ENCODE peak calls at places on chromosome 11, in six cellular contexts. One of them, this sample, is unnamed.
A peak's percentile ranks its signal among the peaks of the same experiment; 100 is the strongest.

GRCh38 chr11:124644426-124645280 is 22.0 kb downstream of the TBRG1 start:
- DNase-seq in uterus: peak; percentile 53
- DNase-seq in breast epithelium: peak; percentile 25
- DNase-seq in adrenal gland: peak; percentile 27
- DNase-seq in IMR-90: peak; percentile 88
- DNase-seq in thyroid gland: peak; percentile 59
- DNase-seq in this sample: no peak

GRCh38 chr11:84673753-84674152 is 953.4 kb downstream of the DLG2 start:
- DNase-seq in breast epithelium: no peak
- DNase-seq in uterus: no peak
- DNase-seq in thyroid gland: no peak
- DNase-seq in adrenal gland: peak; percentile 6
- DNase-seq in IMR-90: no peak
- DNase-seq in this sample: no peak

GRCh38 chr11:62665630-62666258 is 632 bp downstream of the CSKMT start:
- DNase-seq in adrenal gland: peak; percentile 68
- DNase-seq in uterus: peak; percentile 59
- DNase-seq in thyroid gland: peak; percentile 67
- DNase-seq in breast epithelium: no peak
- DNase-seq in IMR-90: peak; percentile 66
- DNase-seq in this sample: no peak

GRCh38 chr11:125315088-125315740 is 150.7 kb downstream of the PKNOX2 start:
- DNase-seq in thyroid gland: peak; percentile 99
- DNase-seq in adrenal gland: no peak
- DNase-seq in breast epithelium: no peak
- DNase-seq in IMR-90: peak; percentile 25
- DNase-seq in uterus: peak; percentile 65
- DNase-seq in this sample: peak; percentile 81

GRCh38 chr11:2510626-2511402 is 66.0 kb downstream of the KCNQ1 start:
- DNase-seq in adrenal gland: peak; percentile 15
- DNase-seq in thyroid gland: peak; percentile 35
- DNase-seq in uterus: no peak
- DNase-seq in IMR-90: no peak
- DNase-seq in breast epithelium: peak; percentile 6
- DNase-seq in this sample: peak; percentile 54

GRCh38 chr11:27621440-27622161 is 78.7 kb downstream of the BDNF start:
- DNase-seq in adrenal gland: peak; percentile 13
- DNase-seq in breast epithelium: no peak
- DNase-seq in IMR-90: peak; percentile 42
- DNase-seq in thyroid gland: no peak
- DNase-seq in uterus: no peak
- DNase-seq in this sample: no peak

GRCh38 chr11:122852071-122852831 is 14.0 kb downstream of the CRTAM start:
- DNase-seq in thyroid gland: no peak
- DNase-seq in uterus: no peak
- DNase-seq in IMR-90: peak; percentile 53
- DNase-seq in breast epithelium: no peak
- DNase-seq in adrenal gland: no peak
- DNase-seq in this sample: no peak

GRCh38 chr11:114774599-114775365 is 96.5 kb downstream of the NXPE2 start:
- DNase-seq in breast epithelium: no peak
- DNase-seq in uterus: no peak
- DNase-seq in IMR-90: peak; percentile 46
- DNase-seq in adrenal gland: peak; percentile 56
- DNase-seq in thyroid gland: peak; percentile 44
- DNase-seq in this sample: no peak

GRCh38 chr11:57459112-57460016 is 964 bp upstream of the RTN4RL2 start:
- DNase-seq in adrenal gland: no peak
- DNase-seq in uterus: no peak
- DNase-seq in IMR-90: peak; percentile 17
- DNase-seq in thyroid gland: no peak
- DNase-seq in breast epithelium: no peak
- DNase-seq in this sample: no peak

GRCh38 chr11:111737877-111738205 is 28.3 kb downstream of the PPP2R1B start:
- DNase-seq in uterus: peak; percentile 50
- DNase-seq in breast epithelium: no peak
- DNase-seq in thyroid gland: no peak
- DNase-seq in adrenal gland: no peak
- DNase-seq in IMR-90: no peak
- DNase-seq in this sample: peak; percentile 55

GRCh38 chr11:113014262-113014661 is 53.0 kb downstream of the NCAM1 start:
- DNase-seq in thyroid gland: no peak
- DNase-seq in uterus: peak; percentile 31
- DNase-seq in IMR-90: no peak
- DNase-seq in adrenal gland: no peak
- DNase-seq in breast epithelium: no peak
- DNase-seq in this sample: peak; percentile 19

GRCh38 chr11:117872962-117873827 is 3.3 kb downstream of the FXYD6 start:
- DNase-seq in adrenal gland: no peak
- DNase-seq in breast epithelium: no peak
- DNase-seq in thyroid gland: no peak
- DNase-seq in uterus: no peak
- DNase-seq in IMR-90: no peak
- DNase-seq in this sample: no peak

GRCh38 chr11:116123739-116124138 is 619.5 kb upstream of the CADM1 start:
- DNase-seq in adrenal gland: no peak
- DNase-seq in uterus: no peak
- DNase-seq in thyroid gland: no peak
- DNase-seq in breast epithelium: no peak
- DNase-seq in IMR-90: no peak
- DNase-seq in this sample: no peak

GRCh38 chr11:2521681-2522630 is 77.1 kb downstream of the KCNQ1 start:
- DNase-seq in breast epithelium: peak; percentile 11
- DNase-seq in thyroid gland: peak; percentile 100
- DNase-seq in uterus: peak; percentile 9
- DNase-seq in IMR-90: no peak
- DNase-seq in adrenal gland: peak; percentile 50
- DNase-seq in this sample: peak; percentile 15

GRCh38 chr11:19886498-19886897 is 173.9 kb downstream of the NAV2 start:
- DNase-seq in IMR-90: no peak
- DNase-seq in adrenal gland: no peak
- DNase-seq in thyroid gland: no peak
- DNase-seq in breast epithelium: no peak
- DNase-seq in uterus: no peak
- DNase-seq in this sample: no peak

GRCh38 chr11:11016123-11016522 is 158.3 kb upstream of the ZBED5 start:
- DNase-seq in thyroid gland: no peak
- DNase-seq in uterus: no peak
- DNase-seq in adrenal gland: no peak
- DNase-seq in IMR-90: no peak
- DNase-seq in breast epithelium: no peak
- DNase-seq in this sample: no peak

GRCh38 chr11:44037658-44037998 is 10.2 kb upstream of the ACCSL start:
- DNase-seq in breast epithelium: no peak
- DNase-seq in IMR-90: no peak
- DNase-seq in uterus: no peak
- DNase-seq in adrenal gland: no peak
- DNase-seq in thyroid gland: no peak
- DNase-seq in this sample: no peak

GRCh38 chr11:47915407-47916137 is 64.8 kb upstream of the PTPRJ start:
- DNase-seq in breast epithelium: no peak
- DNase-seq in uterus: peak; percentile 52
- DNase-seq in IMR-90: no peak
- DNase-seq in thyroid gland: no peak
- DNase-seq in adrenal gland: no peak
- DNase-seq in this sample: no peak

GRCh38 chr11:1198766-1199688 is 23.8 kb upstream of the MUC5B start:
- DNase-seq in uterus: no peak
- DNase-seq in thyroid gland: peak; percentile 0
- DNase-seq in IMR-90: no peak
- DNase-seq in breast epithelium: no peak
- DNase-seq in adrenal gland: peak; percentile 5
- DNase-seq in this sample: no peak

GRCh38 chr11:70730411-70730810 is 332.1 kb downstream of the CTTN start:
- DNase-seq in uterus: no peak
- DNase-seq in adrenal gland: no peak
- DNase-seq in thyroid gland: no peak
- DNase-seq in breast epithelium: no peak
- DNase-seq in IMR-90: no peak
- DNase-seq in this sample: no peak

GRCh38 chr11:110295086-110295485 is 1.3 kb downstream of the RDX start:
- DNase-seq in thyroid gland: no peak
- DNase-seq in breast epithelium: no peak
- DNase-seq in uterus: no peak
- DNase-seq in adrenal gland: no peak
- DNase-seq in IMR-90: no peak
- DNase-seq in this sample: no peak

GRCh38 chr11:99739464-99740089 is 718.8 kb downstream of the CNTN5 start:
- DNase-seq in uterus: no peak
- DNase-seq in adrenal gland: peak; percentile 9
- DNase-seq in IMR-90: peak; percentile 40
- DNase-seq in breast epithelium: no peak
- DNase-seq in thyroid gland: no peak
- DNase-seq in this sample: no peak

GRCh38 chr11:12459374-12459773 is 82.0 kb downstream of the PARVA start:
- DNase-seq in uterus: peak; percentile 6
- DNase-seq in thyroid gland: no peak
- DNase-seq in adrenal gland: no peak
- DNase-seq in IMR-90: no peak
- DNase-seq in breast epithelium: no peak
- DNase-seq in this sample: no peak

GRCh38 chr11:67398661-67399563 is 2.7 kb downstream of the PPP1CA start:
- DNase-seq in adrenal gland: no peak
- DNase-seq in breast epithelium: no peak
- DNase-seq in thyroid gland: no peak
- DNase-seq in IMR-90: no peak
- DNase-seq in uterus: no peak
- DNase-seq in this sample: peak; percentile 42

GRCh38 chr11:67404515-67405195 is 772 bp downstream of the TBC1D10C start:
- DNase-seq in IMR-90: no peak
- DNase-seq in breast epithelium: no peak
- DNase-seq in adrenal gland: no peak
- DNase-seq in thyroid gland: peak; percentile 34
- DNase-seq in uterus: no peak
- DNase-seq in this sample: no peak

GRCh38 chr11:67400251-67400941 is 1.3 kb downstream of the PPP1CA start:
- DNase-seq in IMR-90: no peak
- DNase-seq in thyroid gland: no peak
- DNase-seq in breast epithelium: no peak
- DNase-seq in adrenal gland: no peak
- DNase-seq in uterus: no peak
- DNase-seq in this sample: peak; percentile 60

GRCh38 chr11:67400942-67401494 is 640 bp downstream of the PPP1CA start:
- DNase-seq in uterus: no peak
- DNase-seq in thyroid gland: peak; percentile 30
- DNase-seq in adrenal gland: no peak
- DNase-seq in IMR-90: no peak
- DNase-seq in breast epithelium: no peak
- DNase-seq in this sample: no peak

DNA sequence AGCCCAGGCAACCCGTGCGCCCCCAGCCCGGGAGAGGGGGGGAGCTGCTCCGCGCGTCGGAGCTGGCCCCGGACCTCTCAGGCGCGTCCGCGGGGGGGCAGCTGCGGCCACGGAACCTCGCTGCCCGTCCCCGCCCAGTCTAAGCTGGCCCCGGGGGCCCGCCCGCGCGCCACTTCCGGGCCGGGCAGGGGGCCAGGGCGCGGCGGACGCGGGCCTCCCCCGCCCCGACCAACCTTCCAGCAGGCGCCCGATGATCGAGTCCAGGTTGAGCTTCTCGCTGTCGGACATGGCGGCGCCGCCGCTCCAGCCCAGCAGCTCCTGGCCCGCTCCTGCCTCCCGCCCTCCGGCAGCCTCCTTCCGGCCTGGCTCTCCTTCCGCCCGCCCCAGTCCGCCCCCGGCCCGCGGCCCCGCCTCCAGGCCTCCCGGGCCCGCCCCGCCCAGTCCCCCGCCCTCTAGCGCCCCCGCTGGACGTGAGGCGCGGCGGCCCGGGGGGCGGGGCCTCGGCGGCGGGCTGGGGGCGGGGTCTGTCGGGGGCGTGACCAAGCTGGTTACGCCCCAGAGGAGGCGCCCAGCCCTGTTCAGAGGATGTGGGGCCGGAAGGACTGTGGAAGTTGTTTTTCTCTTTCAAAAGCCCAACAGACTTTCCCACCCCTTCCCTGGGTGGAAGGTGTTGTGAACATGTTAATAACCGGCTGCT is at the start of gene PPP1CA:
- DNase-seq in adrenal gland: peak; percentile 91
- DNase-seq in IMR-90: peak; percentile 79
- DNase-seq in uterus: peak; percentile 89
- DNase-seq in breast epithelium: peak; percentile 89
- DNase-seq in thyroid gland: peak; percentile 90
- DNase-seq in this sample: peak; percentile 93
- TF ChIP-seq CTCF in adrenal gland: no peak
- TF ChIP-seq CTCF in IMR-90: peak; percentile 36
- TF ChIP-seq CTCF in uterus: peak; percentile 46
- TF ChIP-seq CTCF in breast epithelium: peak; percentile 30
- TF ChIP-seq CTCF in thyroid gland: no peak
- TF ChIP-seq CTCF in this sample: peak; percentile 54

GRCh38 chr11:63970902-63971301 is 3.5 kb upstream of the COX8A start:
- DNase-seq in IMR-90: no peak
- DNase-seq in thyroid gland: no peak
- DNase-seq in breast epithelium: no peak
- DNase-seq in uterus: no peak
- DNase-seq in adrenal gland: no peak
- DNase-seq in this sample: no peak
- H3K27ac ChIP-seq in IMR-90: no peak overlapping the region
- H3K27ac ChIP-seq in thyroid gland: no peak overlapping the region
- H3K27ac ChIP-seq in breast epithelium: no peak overlapping the region
- H3K27ac ChIP-seq in uterus: no peak overlapping the region
- H3K27ac ChIP-seq in adrenal gland: no peak overlapping the region
- H3K27ac ChIP-seq in this sample: no peak overlapping the region

DNA sequence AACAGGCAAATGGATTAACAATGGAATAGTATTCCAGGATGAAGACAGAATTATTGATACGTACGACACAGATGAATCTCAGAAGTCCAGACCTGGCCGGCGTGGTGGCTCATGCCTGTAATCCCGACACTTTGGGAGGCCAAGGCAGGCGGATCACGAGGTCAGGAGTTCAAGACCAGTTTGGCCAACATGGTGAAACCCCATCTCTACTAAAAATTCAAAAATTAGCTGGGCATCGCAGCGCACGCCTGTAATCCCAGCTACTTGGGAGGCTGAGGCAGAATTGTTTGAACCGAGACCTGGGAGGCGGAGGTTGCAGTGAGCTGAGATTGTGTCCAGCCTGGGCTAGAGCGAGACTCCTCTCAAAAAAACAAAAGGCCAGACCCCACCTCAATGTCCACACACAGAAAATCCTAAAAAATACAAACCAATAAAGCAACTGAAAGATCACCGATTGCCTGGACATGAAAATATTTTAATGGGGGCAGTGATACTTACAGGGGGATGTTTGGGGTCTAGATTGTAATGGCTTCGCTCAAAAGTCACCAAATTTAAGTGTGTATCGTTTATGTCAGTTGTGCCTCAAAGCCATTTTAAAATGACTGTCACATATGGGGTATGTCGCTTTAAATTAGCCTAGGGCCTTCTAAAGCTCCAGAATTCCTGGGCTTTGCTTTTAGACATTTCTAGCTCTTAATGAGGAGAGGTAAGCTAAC is 3.8 kb downstream of the RPS25 start:
- DNase-seq in thyroid gland: no peak
- DNase-seq in adrenal gland: no peak
- DNase-seq in uterus: no peak
- DNase-seq in IMR-90: no peak
- DNase-seq in breast epithelium: no peak
- DNase-seq in this sample: no peak
- TF ChIP-seq POLR2A in thyroid gland: no peak
- TF ChIP-seq POLR2A in adrenal gland: no peak
- TF ChIP-seq POLR2A in uterus: no peak
- TF ChIP-seq POLR2A in IMR-90: peak; percentile 20
- TF ChIP-seq POLR2A in breast epithelium: no peak
- TF ChIP-seq POLR2A in this sample: no peak

GRCh38 chr11:38019072-38019775 is 1421.2 kb upstream of the RAG2 start:
- DNase-seq in IMR-90: no peak
- DNase-seq in adrenal gland: no peak
- DNase-seq in uterus: no peak
- DNase-seq in breast epithelium: no peak
- DNase-seq in thyroid gland: no peak
- DNase-seq in this sample: no peak
- TF ChIP-seq CTCF in IMR-90: no peak
- TF ChIP-seq CTCF in adrenal gland: no peak
- TF ChIP-seq CTCF in uterus: no peak
- TF ChIP-seq CTCF in breast epithelium: no peak
- TF ChIP-seq CTCF in thyroid gland: no peak
- TF ChIP-seq CTCF in this sample: no peak

This sample was measured in heart left ventricle.